ENCODE peak calls at places on chromosomes 6 and 20, in four cellular contexts. Y, X, O and R are unnamed samples.
A peak's percentile ranks its signal among the peaks of the same experiment; 100 is the strongest.

GRCh38 chr6:35081426-35081851 is 59.7 kb downstream of the TCP11 start:
- DNase-seq in Y (no peak), X (peak; percentile 11), O (no peak), R (no peak)

GRCh38 chr20:46043556-46043955 is 14.5 kb downstream of the SLC12A5 start:
- DNase-seq in Y (no peak), X (no peak), O (no peak), R (no peak)

GRCh38 chr20:47021850-47022249 is 127.2 kb downstream of the EYA2 start:
- DNase-seq in Y (no peak), X (no peak), O (no peak), R (no peak)

GRCh38 chr20:40689100-40689942 is at the start of gene MAFB:
- DNase-seq in Y (peak; percentile 34), X (peak; percentile 94), O (peak; percentile 44), R (peak; percentile 91)

GRCh38 chr20:24996449-24997195 is 4.1 kb upstream of the APMAP start:
- DNase-seq in Y (no peak), X (no peak), O (no peak), R (no peak)

GRCh38 chr6:14107000-14107399 is 10.6 kb upstream of the CD83 start:
- DNase-seq in Y (no peak), X (no peak), O (no peak), R (no peak)

GRCh38 chr20:63546686-63547483 is 664 bp downstream of the SRMS start:
- DNase-seq in Y (no peak), X (no peak), O (no peak), R (no peak)

GRCh38 chr6:151445482-151445881 is 6.4 kb downstream of the RMND1 start:
- DNase-seq in Y (no peak), X (no peak), O (no peak), R (no peak)

GRCh38 chr6:157528931-157529653 is 148.1 kb downstream of the ZDHHC14 start:
- DNase-seq in Y (no peak), X (no peak), O (no peak), R (peak; percentile 66)

GRCh38 chr6:16973071-16973470 is 128.8 kb upstream of the STMND1 start:
- DNase-seq in Y (no peak), X (no peak), O (no peak), R (no peak)

GRCh38 chr20:56860413-56860812 is 231.3 kb downstream of the TFAP2C start:
- DNase-seq in Y (no peak), X (no peak), O (no peak), R (no peak)

GRCh38 chr20:54103067-54103761 is 32.8 kb upstream of the BCAS1 start:
- DNase-seq in Y (no peak), X (peak; percentile 55), O (peak; percentile 90), R (peak; percentile 85)

GRCh38 chr20:19828233-19828632 is 70.2 kb downstream of the RIN2 start:
- DNase-seq in Y (no peak), X (peak; percentile 23), O (peak; percentile 71), R (no peak)

GRCh38 chr6:73747293-73747692 is 51.3 kb downstream of the CD109 start:
- DNase-seq in Y (no peak), X (no peak), O (no peak), R (no peak)

GRCh38 chr6:5469101-5469846 is 208.0 kb downstream of the FARS2 start:
- DNase-seq in Y (no peak), X (no peak), O (no peak), R (no peak)

GRCh38 chr6:34237722-34238506 is 1.2 kb downstream of the HMGA1 start:
- DNase-seq in Y (no peak), X (no peak), O (peak; percentile 62), R (no peak)

GRCh38 chr20:11919046-11919445 is 1.4 kb downstream of the BTBD3 start:
- DNase-seq in Y (no peak), X (peak; percentile 53), O (no peak), R (no peak)

GRCh38 chr6:20367716-20368485 is 33.8 kb upstream of the E2F3 start:
- DNase-seq in Y (no peak), X (no peak), O (no peak), R (no peak)

GRCh38 chr20:14355791-14356190 is 18.4 kb upstream of the FLRT3 start:
- DNase-seq in Y (no peak), X (no peak), O (no peak), R (no peak)

GRCh38 chr6:68094070-68094469 is 541.0 kb upstream of the ADGRB3 start:
- DNase-seq in Y (no peak), X (no peak), O (no peak), R (no peak)
- H3K4me3 ChIP-seq in Y (no peak overlapping the region), X (no peak overlapping the region), O (no peak overlapping the region), R (no peak overlapping the region)

GRCh38 chr6:43522547-43523263 is 5.8 kb downstream of the POLR1C start:
- DNase-seq in Y (no peak), X (no peak), O (no peak), R (no peak)
- H3K4me1 ChIP-seq in Y (peaks cover 10% of the 10 kb centered on the region), X (peaks cover 20% of the 10 kb centered on the region), O (peaks cover 10% of the 10 kb centered on the region), R (peaks cover 8% of the 10 kb centered on the region)

DNA sequence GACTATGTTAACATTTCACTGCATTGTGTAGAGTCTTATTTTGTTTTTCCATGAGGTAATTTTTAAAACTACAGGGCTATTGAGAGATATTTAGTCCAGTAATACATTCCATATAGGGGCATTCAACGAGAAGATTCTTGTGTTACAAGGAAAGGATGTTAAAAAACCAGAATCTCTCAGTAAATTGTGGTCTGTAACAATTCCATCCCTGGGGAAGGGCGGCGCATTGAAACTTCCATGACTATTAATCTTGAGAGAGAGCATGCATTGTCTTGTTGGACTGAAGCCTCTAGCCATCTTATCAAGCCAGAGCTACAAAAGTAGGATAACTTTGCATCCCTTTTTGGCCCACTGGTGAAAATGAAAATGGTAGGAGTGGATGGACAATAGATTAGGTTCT is 119.7 kb downstream of the BCKDHB start:
- DNase-seq in Y (no peak), X (no peak), O (no peak), R (no peak)
- H3K27ac ChIP-seq in Y (no peak overlapping the region), X (no peak overlapping the region), O (no peak overlapping the region), R (no peak overlapping the region)

DNA sequence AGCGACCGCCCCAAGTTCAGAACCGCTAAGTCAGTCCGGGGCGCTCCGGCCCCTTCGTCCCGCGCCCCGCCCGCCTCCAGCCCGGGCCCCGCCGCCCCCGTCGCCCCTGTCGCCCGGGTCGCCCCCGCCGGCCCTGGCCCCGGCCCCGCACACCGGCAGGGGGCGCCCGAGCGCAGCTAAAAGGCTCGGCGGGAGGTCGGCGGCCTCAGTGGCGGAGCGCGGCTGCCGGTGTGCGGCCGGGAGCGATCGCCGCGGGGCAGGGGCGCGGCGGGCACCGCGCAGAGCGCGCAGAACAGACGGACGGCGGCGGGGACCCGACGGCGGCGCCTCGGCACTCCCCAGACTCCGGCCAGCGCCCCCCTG is at the start of gene FNDC1:
- DNase-seq in Y (no peak), X (no peak), O (peak; percentile 2), R (peak; percentile 49)
- H3K4me3 ChIP-seq in Y (peak within 1 kb of the TSS; percentile 64), X (no peak within 1 kb of the TSS), O (peak within 1 kb of the TSS; percentile 53), R (peak within 1 kb of the TSS; percentile 55)

DNA sequence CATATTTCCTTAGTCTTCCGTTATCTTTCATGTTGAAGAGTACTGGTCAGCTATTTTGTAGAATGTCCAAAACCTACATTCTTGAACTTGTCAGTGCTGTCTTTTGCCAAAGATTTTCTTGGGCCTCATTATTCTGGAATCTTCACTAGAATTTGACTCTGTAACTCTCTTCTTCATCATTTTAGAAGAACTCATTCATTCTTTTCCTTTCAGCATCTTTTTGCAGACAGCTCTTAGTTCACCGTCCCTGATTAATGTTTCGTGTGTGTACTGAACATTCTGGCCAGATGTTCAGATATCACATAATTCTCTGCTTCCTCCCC is 9.5 kb downstream of the CTNNBL1 start:
- DNase-seq in Y (no peak), X (no peak), O (no peak), R (no peak)
- H3K4me1 ChIP-seq in Y (no peaks in the 10 kb centered on the region), X (peaks cover 15% of the 10 kb centered on the region), O (peaks cover 20% of the 10 kb centered on the region), R (peaks cover under 1% of the 10 kb centered on the region)

GRCh38 chr20:58438970-58439808 is 50.2 kb downstream of the VAPB start:
- DNase-seq in Y (no peak), X (no peak), O (no peak), R (no peak)
- H3K27ac ChIP-seq in Y (peak overlapping the region; percentile 33), X (peak overlapping the region; percentile 45), O (peak overlapping the region; percentile 10), R (no peak overlapping the region)

DNA sequence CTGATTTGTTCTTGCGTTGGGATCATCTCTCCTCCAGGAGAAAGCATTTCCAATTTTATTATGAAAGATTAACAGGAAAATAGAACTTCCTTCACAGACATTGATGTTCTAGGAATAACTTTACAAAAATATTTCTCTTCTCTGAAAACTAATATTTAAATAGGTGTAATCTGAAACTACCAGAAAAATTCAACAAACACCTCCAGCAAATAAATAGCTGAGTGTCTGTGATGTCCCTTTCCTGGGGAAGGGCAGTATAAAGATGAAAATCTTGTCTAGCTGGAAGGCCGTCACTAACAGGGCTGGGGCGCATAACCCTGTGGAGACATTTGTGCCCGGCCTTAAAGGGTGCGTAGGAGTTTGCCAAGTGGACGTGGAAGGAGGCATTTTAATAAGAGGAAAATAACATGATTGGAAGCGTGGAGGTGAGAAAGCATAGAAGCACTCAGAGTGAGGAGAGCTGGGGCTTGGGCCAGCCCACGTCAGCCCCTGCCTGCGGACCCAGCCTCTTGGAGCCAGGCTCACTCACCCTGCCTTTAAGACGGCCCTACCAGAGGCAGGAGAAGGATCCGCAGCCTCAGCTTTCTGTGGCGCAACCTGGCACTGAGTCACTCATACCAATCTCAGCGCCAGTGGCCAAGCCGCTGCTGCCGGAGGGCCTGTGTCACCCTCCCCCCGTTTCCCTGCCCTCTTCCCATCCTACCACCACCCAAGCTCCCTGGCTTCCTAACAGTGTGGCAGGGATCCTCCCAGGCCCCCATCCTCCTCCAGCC is 284.9 kb downstream of the UST start:
- DNase-seq in Y (no peak), X (no peak), O (peak; percentile 91), R (no peak)
- H3K4me3 ChIP-seq in Y (no peak overlapping the region), X (no peak overlapping the region), O (peak overlapping the region; percentile 40), R (no peak overlapping the region)